ENCODE peak calls at places on chromosomes 6 and 20, in five cellular contexts. R is K562, J is H1, P is HepG2, B is GM12891. U is an unnamed sample.

GRCh38 chr6:17281497-17282481 is 628 bp downstream of the RBM24 start:
- DNase-seq in R (no peak), J (no peak), P (no peak), B (peak), U (no peak)

GRCh38 chr20:36786663-36787062 is 13.1 kb upstream of the DSN1 start:
- DNase-seq in R (no peak), J (no peak), P (no peak), B (no peak), U (no peak)

GRCh38 chr6:63272397-63272796 is 47.4 kb downstream of the LGSN start:
- DNase-seq in R (peak), J (no peak), P (peak), B (no peak), U (no peak)

GRCh38 chr6:101398716-101399626 is 5.5 kb downstream of the GRIK2 start:
- DNase-seq in R (no peak), J (no peak), P (no peak), B (no peak), U (no peak)

GRCh38 chr20:62244644-62245108 is 6.4 kb downstream of the OSBPL2 start:
- DNase-seq in R (no peak), J (no peak), P (peak), B (no peak), U (no peak)

GRCh38 chr6:167750956-167751358 is 75.8 kb upstream of the AFDN start:
- DNase-seq in R (no peak), J (no peak), P (peak), B (no peak), U (no peak)

GRCh38 chr6:155264704-155265320 is 999 bp downstream of the CLDN20 start:
- DNase-seq in R (no peak), J (no peak), P (no peak), B (no peak), U (no peak)

GRCh38 chr6:17867880-17868279 is 119.6 kb downstream of the KIF13A start:
- DNase-seq in R (no peak), J (no peak), P (peak), B (no peak), U (no peak)

GRCh38 chr20:40497781-40498691 is 191.0 kb downstream of the MAFB start:
- DNase-seq in R (no peak), J (no peak), P (no peak), B (no peak), U (no peak)

GRCh38 chr6:155259202-155259601 is 4.6 kb upstream of the CLDN20 start:
- DNase-seq in R (no peak), J (no peak), P (no peak), B (no peak), U (no peak)

GRCh38 chr20:45999908-46000570 is 8.7 kb upstream of the MMP9 start:
- DNase-seq in R (no peak), J (no peak), P (no peak), B (no peak), U (no peak)

GRCh38 chr20:31430568-31431095 is 9.8 kb upstream of the DEFB123 start:
- DNase-seq in R (no peak), J (no peak), P (no peak), B (no peak), U (no peak)

GRCh38 chr20:19784511-19785172 is 26.6 kb downstream of the RIN2 start:
- DNase-seq in R (peak), J (no peak), P (peak), B (peak), U (no peak)

GRCh38 chr6:38901802-38902522 is 146.6 kb upstream of the GLP1R start:
- DNase-seq in R (no peak), J (no peak), P (no peak), B (no peak), U (no peak)

GRCh38 chr6:71080151-71080550 is 123.3 kb upstream of the B3GAT2 start:
- DNase-seq in R (no peak), J (no peak), P (no peak), B (no peak), U (no peak)

GRCh38 chr20:19291818-19292132 is 79.3 kb downstream of the SLC24A3 start:
- DNase-seq in R (no peak), J (no peak), P (no peak), B (no peak), U (no peak)

GRCh38 chr6:87623248-87623647 is 33.3 kb downstream of the ORC3 start:
- DNase-seq in R (no peak), J (no peak), P (peak), B (no peak), U (no peak)

GRCh38 chr20:7799872-7800271 is 140.4 kb downstream of the HAO1 start:
- DNase-seq in R (no peak), J (no peak), P (no peak), B (no peak), U (no peak)

GRCh38 chr6:37511910-37512399 is 12.3 kb upstream of the CCDC167 start:
- DNase-seq in R (no peak), J (no peak), P (no peak), B (no peak), U (no peak)

GRCh38 chr6:15953152-15953880 is 175.6 kb upstream of the MYLIP start:
- DNase-seq in R (no peak), J (no peak), P (no peak), B (no peak), U (no peak)

GRCh38 chr6:114435985-114436384 is 93.2 kb upstream of the HS3ST5 start:
- DNase-seq in R (no peak), J (no peak), P (no peak), B (no peak), U (no peak)

GRCh38 chr20:54219751-54220426 is 12.0 kb downstream of the PFDN4 start:
- DNase-seq in R (no peak), J (no peak), P (peak), B (no peak), U (no peak)

GRCh38 chr20:50726955-50727791 is 4.2 kb upstream of the PARD6B start:
- DNase-seq in R (no peak), J (no peak), P (no peak), B (no peak), U (no peak)

GRCh38 chr6:4583026-4583425 is 193.2 kb upstream of the CDYL start:
- DNase-seq in R (no peak), J (no peak), P (no peak), B (no peak), U (no peak)

GRCh38 chr6:25253371-25253770 is 25.8 kb upstream of the CARMIL1 start:
- DNase-seq in R (no peak), J (no peak), P (no peak), B (no peak), U (no peak)

GRCh38 chr20:50260480-50261221 is 70.0 kb downstream of the CEBPB start:
- DNase-seq in R (no peak), J (no peak), P (no peak), B (no peak), U (no peak)

GRCh38 chr6:15147827-15148226 is 98.0 kb upstream of the JARID2 start:
- DNase-seq in R (no peak), J (no peak), P (no peak), B (no peak), U (no peak)

GRCh38 chr20:1293641-1294379 is 27.7 kb downstream of the SNPH start:
- DNase-seq in R (no peak), J (no peak), P (no peak), B (no peak), U (no peak)

GRCh38 chr20:1294497-1294896 is 28.4 kb downstream of the SNPH start:
- DNase-seq in R (no peak), J (no peak), P (no peak), B (no peak), U (no peak)

GRCh38 chr20:1292620-1293019 is 26.5 kb downstream of the SNPH start:
- DNase-seq in R (no peak), J (no peak), P (no peak), B (no peak), U (no peak)

GRCh38 chr20:1287787-1288569 is 21.9 kb downstream of the SNPH start:
- DNase-seq in R (no peak), J (no peak), P (no peak), B (no peak), U (no peak)

DNA sequence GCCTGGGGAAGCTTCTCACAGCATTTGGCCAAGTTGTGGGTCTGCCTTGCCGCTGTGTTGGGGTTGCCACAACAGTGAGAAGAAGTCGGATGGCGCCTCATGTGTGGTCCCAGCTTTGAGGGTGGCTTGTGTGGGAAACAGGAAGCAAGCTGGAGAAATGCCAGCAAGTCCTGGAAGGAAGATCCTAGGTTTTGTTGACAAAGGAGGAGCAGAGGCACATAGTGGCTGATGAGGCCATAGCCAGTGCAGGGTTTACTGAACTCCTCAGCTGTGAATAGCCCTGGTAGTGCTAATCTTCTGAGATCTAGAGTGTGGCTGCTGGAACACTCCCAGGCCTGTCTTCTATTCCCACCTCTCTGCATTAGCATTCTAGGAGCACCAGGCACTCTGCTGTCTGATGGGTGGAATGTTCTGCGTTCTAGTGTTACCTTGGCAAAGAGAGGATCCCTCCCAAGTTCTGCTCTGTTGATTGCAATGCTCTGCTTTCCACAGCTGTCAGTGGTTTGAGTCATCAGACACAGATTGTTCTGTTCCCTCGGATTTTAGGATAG is 25.2 kb downstream of the SNPH start:
- DNase-seq in R (no peak), J (no peak), P (no peak), B (no peak), U (no peak)
- TF ChIP-seq POLR2AphosphoS5 in R (no peak), J (no peak), P (no peak), B (no peak), U (no peak)

GRCh38 chr6:133888931-133889556 is at the start of gene TCF21:
- DNase-seq in R (no peak), J (no peak), P (no peak), B (no peak), U (no peak)
- TF ChIP-seq POLR2A in R (no peak), J (no peak), P (no peak), B (no peak), U (no peak)

GRCh38 chr20:63448050-63448449 is 24.4 kb downstream of the KCNQ2 start:
- DNase-seq in R (no peak), J (no peak), P (no peak), B (no peak), U (no peak)
- TF ChIP-seq TAF1 in R (no peak), J (no peak), P (no peak), B (no peak), U (no peak)

GRCh38 chr20:58910473-58910872 is 58.0 kb downstream of the GNAS start:
- DNase-seq in R (no peak), J (no peak), P (no peak), B (no peak), U (no peak)

GRCh38 chr20:58911970-58912369 is 59.5 kb downstream of the GNAS start:
- DNase-seq in R (no peak), J (no peak), P (no peak), B (no peak), U (no peak)

GRCh38 chr20:58909585-58909984 is 57.1 kb downstream of the GNAS start:
- DNase-seq in R (no peak), J (no peak), P (no peak), B (no peak), U (no peak)

GRCh38 chr20:58913079-58913478 is 60.6 kb downstream of the GNAS start:
- DNase-seq in R (no peak), J (no peak), P (no peak), B (no peak), U (no peak)

GRCh38 chr20:58911309-58911708 is 58.8 kb downstream of the GNAS start:
- DNase-seq in R (no peak), J (no peak), P (no peak), B (no peak), U (no peak)
- TF ChIP-seq POLR2AphosphoS5 in R (peak), J (peak), P (no peak), B (no peak), U (peak)

U was measured in GM12892.